ENCODE peak calls at places on chromosomes 7 and 10, in five cellular contexts. N is colonic mucosa, G is RWPE1, A is astrocyte of the cerebellum, B is H9. I is an unnamed sample.

GRCh38 chr10:128879441-128880175 is 587.4 kb upstream of the MGMT start:
- DNase-seq in N (peak), G (no peak), A (no peak), B (no peak), I (no peak)

GRCh38 chr10:102962259-102962658 is 44.2 kb downstream of the CNNM2 start:
- DNase-seq in N (no peak), G (peak), A (no peak), B (no peak), I (no peak)

GRCh38 chr10:77530011-77530410 is 107.6 kb downstream of the KCNMA1 start:
- DNase-seq in N (no peak), G (no peak), A (no peak), B (no peak), I (no peak)

GRCh38 chr7:47221826-47222225 is 360.1 kb downstream of the TNS3 start:
- DNase-seq in N (no peak), G (no peak), A (no peak), B (no peak), I (no peak)

GRCh38 chr10:80154978-80155695 is 22.6 kb downstream of the PLAC9 start:
- DNase-seq in N (no peak), G (peak), A (peak), B (no peak), I (no peak)

GRCh38 chr7:106871793-106872571 is 6.9 kb downstream of the PIK3CG start:
- DNase-seq in N (no peak), G (no peak), A (no peak), B (no peak), I (no peak)

GRCh38 chr10:58514102-58514472 is 1.4 kb downstream of the BICC1 start:
- DNase-seq in N (no peak), G (no peak), A (no peak), B (no peak), I (no peak)

GRCh38 chr10:113665806-113666354 is 2.0 kb upstream of the NRAP start:
- DNase-seq in N (no peak), G (peak), A (peak), B (no peak), I (peak)

GRCh38 chr7:106064836-106065559 is 47.1 kb downstream of the SYPL1 start:
- DNase-seq in N (peak), G (peak), A (peak), B (peak), I (peak)

GRCh38 chr10:74976565-74976964 is 134.9 kb upstream of the SAMD8 start:
- DNase-seq in N (no peak), G (no peak), A (no peak), B (peak), I (no peak)
- TF ChIP-seq CTCF in N (no peak), G (no peak), A (no peak), B (peak), I (no peak)

GRCh38 chr7:21945374-21946227 is at the start of gene CDCA7L:
- DNase-seq in N (peak), G (peak), A (peak), B (peak), I (peak)
- TF ChIP-seq CTCF in N (no peak), G (peak), A (no peak), B (no peak), I (peak)

GRCh38 chr7:74657692-74658170 is at the start of gene GTF2I:
- DNase-seq in N (peak), G (peak), A (no peak), B (no peak), I (no peak)

GRCh38 chr7:74655785-74656420 is 1.6 kb upstream of the GTF2I start:
- DNase-seq in N (no peak), G (no peak), A (no peak), B (no peak), I (no peak)

GRCh38 chr7:74656421-74656910 is 1.1 kb upstream of the GTF2I start:
- DNase-seq in N (peak), G (no peak), A (no peak), B (peak), I (peak)

GRCh38 chr7:74658171-74659004 is 870 bp downstream of the GTF2I start:
- DNase-seq in N (peak), G (peak), A (peak), B (peak), I (peak)

GRCh38 chr7:74656911-74657691 is 417 bp upstream of the GTF2I start:
- DNase-seq in N (peak), G (peak), A (peak), B (peak), I (peak)
- TF ChIP-seq CTCF in N (no peak), G (no peak), A (no peak), B (no peak), I (no peak)

GRCh38 chr10:101063162-101063525 is 1.4 kb downstream of the KAZALD1 start:
- DNase-seq in N (no peak), G (no peak), A (no peak), B (no peak), I (no peak)

GRCh38 chr10:101062231-101063161 is 707 bp downstream of the KAZALD1 start:
- DNase-seq in N (peak), G (no peak), A (no peak), B (peak), I (peak)

GRCh38 chr10:101061814-101062230 is at the start of gene KAZALD1:
- DNase-seq in N (peak), G (no peak), A (no peak), B (no peak), I (no peak)

GRCh38 chr10:101060036-101060950 is 1.5 kb upstream of the KAZALD1 start:
- DNase-seq in N (peak), G (peak), A (peak), B (peak), I (peak)

DNA sequence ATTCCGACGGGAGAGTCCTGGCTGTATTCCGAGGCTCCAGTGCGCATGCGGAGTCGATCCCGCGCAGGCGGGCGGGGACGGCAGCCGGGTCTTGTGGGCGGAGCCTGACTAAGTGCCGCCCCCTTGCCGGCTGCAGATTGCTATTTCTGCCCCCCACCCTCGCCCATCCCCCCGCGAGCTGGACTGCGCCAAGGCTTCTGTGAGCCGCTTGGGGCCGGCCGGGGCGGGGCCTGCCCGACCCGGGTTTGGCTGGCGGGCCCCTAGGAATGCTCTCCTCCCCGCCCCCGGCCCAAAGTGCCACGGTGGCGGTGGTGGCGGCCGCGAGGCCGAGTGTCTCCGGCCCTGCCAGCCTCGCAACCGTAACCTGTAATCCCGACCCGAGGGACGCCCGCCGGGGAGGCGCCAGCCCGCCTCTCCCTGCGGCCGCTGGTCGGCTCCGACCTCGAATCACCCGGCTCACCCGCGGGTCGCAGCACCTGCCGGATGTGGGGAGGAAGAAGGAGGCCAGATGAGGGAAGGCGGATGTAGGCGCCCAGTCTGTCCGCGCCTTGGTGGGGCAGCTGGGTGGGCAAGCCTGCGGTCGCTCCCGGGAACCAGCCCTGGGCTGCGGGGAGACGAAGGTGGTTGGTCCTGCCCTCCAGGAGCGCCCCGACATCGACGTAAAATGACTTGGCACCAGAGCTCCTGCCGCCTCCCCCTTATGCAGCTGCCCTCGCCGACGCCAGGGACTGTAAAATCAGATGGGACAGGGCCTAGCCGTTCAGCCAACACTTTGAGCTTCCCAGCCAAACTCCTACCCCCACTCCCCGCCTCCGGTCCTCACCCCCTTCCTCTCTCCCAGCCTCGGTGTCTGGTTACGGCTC is 607 bp upstream of the KAZALD1 start:
- DNase-seq in N (peak), G (peak), A (peak), B (peak), I (peak)
- TF ChIP-seq CTCF in N (no peak), G (no peak), A (no peak), B (no peak), I (no peak)

GRCh38 chr10:133608855-133609254 is 17.7 kb downstream of the FRG2B start:
- DNase-seq in N (no peak), G (peak), A (no peak), B (no peak), I (peak)
- TF ChIP-seq CTCF in N (no peak), G (peak), A (no peak), B (no peak), I (peak)

GRCh38 chr7:16098585-16099179 is 322.7 kb downstream of the CRPPA start:
- DNase-seq in N (no peak), G (peak), A (no peak), B (no peak), I (peak)
- TF ChIP-seq CTCF in N (peak), G (peak), A (peak), B (peak), I (peak)

GRCh38 chr7:2403718-2404648 is 572 bp downstream of the CHST12 start:
- DNase-seq in N (peak), G (peak), A (no peak), B (no peak), I (peak)
- TF ChIP-seq CTCF in N (no peak), G (no peak), A (peak), B (peak), I (peak)

I was measured in Calu3.